ENCODE peak calls at places on chromosomes 5 and 9, in ten cellular contexts. Q, Y, X, P, H, C, I, A, M and E are unnamed samples.

GRCh38 chr9:92633879-92634278 is 36.1 kb downstream of the IPPK start:
- DNase-seq in Y (no peak), A (no peak), H (no peak), P (no peak), X (no peak), C (no peak), Q (no peak), I (no peak), M (no peak), E (no peak)

GRCh38 chr9:13554626-13555025 is 275.1 kb upstream of the MPDZ start:
- DNase-seq in C (no peak), X (no peak), A (no peak), I (no peak), Y (no peak), Q (no peak), M (no peak), H (no peak), P (no peak), E (no peak)

GRCh38 chr5:142686210-142686734 is 382 bp upstream of the FGF1 start:
- DNase-seq in A (peak), P (peak), C (peak), I (no peak), H (no peak), X (peak), Y (no peak), M (no peak), Q (no peak), E (no peak)

GRCh38 chr9:115261656-115262081 is 143.7 kb upstream of the TNC start:
- DNase-seq in C (peak), H (no peak), P (no peak), Q (no peak), A (no peak), X (no peak), I (no peak), M (no peak), Y (no peak), E (no peak)

GRCh38 chr9:5470122-5470521 is 19.8 kb downstream of the CD274 start:
- DNase-seq in A (no peak), X (no peak), Y (no peak), H (no peak), M (no peak), C (no peak), P (no peak), I (no peak), Q (no peak), E (no peak)

GRCh38 chr9:92636627-92637026 is 33.3 kb downstream of the IPPK start:
- DNase-seq in Q (no peak), I (no peak), P (no peak), Y (no peak), C (no peak), X (no peak), H (no peak), A (no peak), M (no peak), E (no peak)

GRCh38 chr5:146878471-146879172 is at the start of gene PPP2R2B:
- DNase-seq in I (no peak), P (peak), A (peak), Q (peak), X (peak), M (peak), H (no peak), C (peak), Y (no peak), E (no peak)

GRCh38 chr5:135538261-135538660 is 2.5 kb upstream of the NEUROG1 start:
- DNase-seq in A (no peak), Q (no peak), C (no peak), H (no peak), M (no peak), I (no peak), Y (no peak), X (no peak), P (no peak), E (no peak)

GRCh38 chr5:127176769-127177168 is 103.5 kb upstream of the C5orf63 start:
- DNase-seq in M (no peak), C (no peak), X (no peak), A (no peak), P (no peak), Y (no peak), H (no peak), Q (no peak), I (no peak), E (no peak)

GRCh38 chr9:133690111-133690561 is 48.0 kb downstream of the SARDH start:
- DNase-seq in H (no peak), Q (no peak), Y (no peak), C (no peak), X (peak), A (no peak), I (no peak), P (no peak), M (no peak), E (no peak)

GRCh38 chr9:107674252-107674936 is 184.8 kb upstream of the KLF4 start:
- DNase-seq in C (no peak), H (no peak), I (no peak), Y (no peak), A (no peak), X (no peak), P (no peak), M (no peak), Q (no peak), E (no peak)

GRCh38 chr5:119395080-119395836 is 39.4 kb downstream of the TNFAIP8 start:
- DNase-seq in X (no peak), P (no peak), M (no peak), A (no peak), Q (no peak), I (no peak), H (peak), Y (no peak), C (no peak), E (no peak)

GRCh38 chr5:39175273-39175955 is 43.9 kb downstream of the FYB1 start:
- DNase-seq in C (no peak), Y (no peak), X (no peak), P (no peak), A (no peak), H (no peak), M (no peak), Q (no peak), I (no peak), E (no peak)

GRCh38 chr5:83029912-83030311 is 47.3 kb downstream of the TMEM167A start:
- DNase-seq in Y (no peak), C (peak), I (no peak), Q (no peak), A (no peak), P (no peak), X (no peak), M (no peak), H (no peak), E (no peak)

GRCh38 chr5:159838551-159839222 is 77.6 kb upstream of the ADRA1B start:
- DNase-seq in Y (no peak), P (no peak), M (no peak), Q (no peak), H (no peak), A (no peak), X (no peak), I (no peak), C (no peak), E (no peak)

GRCh38 chr5:112973036-112973435 is 3.6 kb upstream of the DCP2 start:
- DNase-seq in Q (no peak), M (no peak), P (no peak), H (no peak), Y (no peak), I (no peak), C (no peak), A (no peak), X (no peak), E (no peak)

GRCh38 chr5:107466233-107466769 is 204.4 kb downstream of the EFNA5 start:
- DNase-seq in Y (no peak), I (no peak), H (no peak), X (peak), Q (peak), M (no peak), P (no peak), C (peak), A (peak), E (no peak)

GRCh38 chr5:133754575-133755169 is 142.3 kb upstream of the FSTL4 start:
- DNase-seq in X (no peak), P (peak), I (no peak), Y (no peak), Q (peak), A (no peak), C (peak), H (peak), M (no peak), E (no peak)

GRCh38 chr5:102617857-102618187 is 119.0 kb upstream of the SLCO6A1 start:
- DNase-seq in Y (no peak), Q (no peak), P (no peak), X (no peak), C (no peak), M (no peak), H (no peak), I (no peak), A (no peak), E (no peak)

GRCh38 chr5:59356813-59357381 is 536.6 kb downstream of the PDE4D start:
- DNase-seq in P (no peak), Y (no peak), C (no peak), Q (no peak), H (no peak), A (no peak), M (no peak), I (no peak), X (peak), E (no peak)

GRCh38 chr5:116237917-116238502 is 153.2 kb downstream of the COMMD10 start:
- DNase-seq in M (no peak), P (no peak), X (no peak), A (no peak), Y (no peak), C (no peak), H (no peak), Q (no peak), I (no peak), E (no peak)

GRCh38 chr5:177089146-177089545 is 2.4 kb downstream of the FGFR4 start:
- DNase-seq in H (no peak), I (no peak), P (no peak), C (no peak), Q (no peak), A (no peak), Y (no peak), M (no peak), X (no peak), E (no peak)

GRCh38 chr5:135232958-135233357 is 166.1 kb downstream of the MACROH2A1 start:
- DNase-seq in M (no peak), A (no peak), I (no peak), P (peak), Y (no peak), Q (no peak), C (no peak), X (peak), H (no peak), E (no peak)

GRCh38 chr5:111945535-111945934 is 188.5 kb upstream of the NREP start:
- DNase-seq in I (no peak), Q (no peak), M (no peak), C (peak), X (no peak), Y (no peak), P (no peak), A (no peak), H (no peak), E (no peak)

GRCh38 chr5:84130006-84130580 is 254.6 kb downstream of the EDIL3 start:
- DNase-seq in Y (no peak), M (no peak), I (no peak), P (peak), X (no peak), H (no peak), A (no peak), Q (no peak), C (no peak), E (no peak)

GRCh38 chr9:5263568-5264218 is 32.5 kb downstream of the INSL4 start:
- DNase-seq in P (peak), M (no peak), H (peak), A (no peak), Y (no peak), C (peak), Q (no peak), I (no peak), X (no peak), E (no peak)

GRCh38 chr9:17481565-17481964 is 97.3 kb upstream of the SH3GL2 start:
- DNase-seq in Y (no peak), M (no peak), I (no peak), A (no peak), Q (no peak), X (no peak), P (no peak), C (no peak), H (no peak), E (no peak)